ENCODE peak calls at places on chromosomes 13 and 19, in five cellular contexts. W is stimulated activated naive CD4-positive, alpha-beta T cell treated with Interleukin-2 at 50 U/mL for 16 hours; K is myocyte; L is GM03348; Q is hippocampal formation. P is an unnamed sample.
A peak's percentile ranks its signal among the peaks of the same experiment; 100 is the strongest.

GRCh38 chr19:34475026-34475974 is 6.3 kb upstream of the WTIP start:
- DNase-seq in W (no peak), K (peak; percentile 60), L (peak; percentile 79), Q (no peak), P (peak; percentile 36)

GRCh38 chr13:66348745-66349720 is 881.1 kb downstream of the PCDH9 start:
- DNase-seq in W (no peak), K (no peak), L (no peak), Q (peak; percentile 33), P (no peak)

GRCh38 chr13:20940083-20940482 is 37.5 kb upstream of the XPO4 start:
- DNase-seq in W (no peak), K (no peak), L (peak; percentile 58), Q (no peak), P (no peak)

GRCh38 chr13:50524540-50524939 is 319.0 kb downstream of the DLEU7 start:
- DNase-seq in W (no peak), K (no peak), L (no peak), Q (no peak), P (no peak)

GRCh38 chr13:58963321-58963720 is 1200.4 kb downstream of the DIAPH3 start:
- DNase-seq in W (no peak), K (no peak), L (no peak), Q (no peak), P (no peak)

GRCh38 chr13:26011996-26012688 is 39.7 kb downstream of the SHISA2 start:
- DNase-seq in W (peak; percentile 48), K (peak; percentile 29), L (no peak), Q (no peak), P (peak; percentile 26)

GRCh38 chr19:39237200-39238184 is 7.3 kb downstream of the IFNL3 start:
- DNase-seq in W (peak; percentile 38), K (no peak), L (no peak), Q (no peak), P (peak; percentile 24)

GRCh38 chr19:47176627-47177090 is 46.0 kb downstream of the SAE1 start:
- DNase-seq in W (peak; percentile 15), K (peak; percentile 47), L (peak; percentile 60), Q (no peak), P (peak; percentile 55)

GRCh38 chr13:65966991-65967451 is 1263.1 kb downstream of the PCDH9 start:
- DNase-seq in W (no peak), K (peak; percentile 25), L (no peak), Q (no peak), P (no peak)

GRCh38 chr19:6373096-6373812 is 660 bp downstream of the ALKBH7 start:
- DNase-seq in W (peak; percentile 99), K (peak; percentile 97), L (peak; percentile 99), Q (peak; percentile 97), P (peak; percentile 98)

GRCh38 chr19:35710784-35711723 is 6.7 kb downstream of the ZBTB32 start:
- DNase-seq in W (peak; percentile 59), K (no peak), L (no peak), Q (no peak), P (peak; percentile 80)

GRCh38 chr13:69683921-69684663 is 423.5 kb upstream of the ATXN8OS start:
- DNase-seq in W (no peak), K (no peak), L (no peak), Q (no peak), P (no peak)

GRCh38 chr19:16829822-16830289 is 658 bp downstream of the SIN3B start:
- DNase-seq in W (no peak), K (no peak), L (peak; percentile 45), Q (no peak), P (no peak)

GRCh38 chr13:39349391-39349790 is 253.6 kb downstream of the LHFPL6 start:
- DNase-seq in W (no peak), K (no peak), L (no peak), Q (no peak), P (no peak)

GRCh38 chr13:112248909-112249592 is 127.1 kb upstream of the SPACA7 start:
- DNase-seq in W (no peak), K (no peak), L (no peak), Q (no peak), P (no peak)

GRCh38 chr19:55454787-55455243 is 6.6 kb downstream of the ISOC2 start:
- DNase-seq in W (peak; percentile 5), K (peak; percentile 40), L (peak; percentile 66), Q (peak; percentile 11), P (no peak)

GRCh38 chr13:79417741-79418140 is 11.7 kb upstream of the RBM26 start:
- DNase-seq in W (no peak), K (no peak), L (no peak), Q (no peak), P (no peak)

GRCh38 chr13:48731957-48732569 is 78.3 kb downstream of the CYSLTR2 start:
- DNase-seq in W (peak; percentile 42), K (no peak), L (no peak), Q (no peak), P (peak; percentile 30)

GRCh38 chr19:9040131-9040530 is 29.9 kb upstream of the MUC16 start:
- DNase-seq in W (no peak), K (no peak), L (no peak), Q (no peak), P (no peak)

GRCh38 chr13:89375839-89376238 is 1704.7 kb downstream of the SLITRK5 start:
- DNase-seq in W (no peak), K (peak; percentile 51), L (peak; percentile 25), Q (no peak), P (no peak)

GRCh38 chr19:40035996-40036395 is 20.0 kb downstream of the ZNF780B start:
- DNase-seq in W (no peak), K (no peak), L (no peak), Q (no peak), P (no peak)

GRCh38 chr19:1574354-1574753 is 6.2 kb upstream of the MEX3D start:
- DNase-seq in W (no peak), K (no peak), L (no peak), Q (no peak), P (no peak)

GRCh38 chr19:46860846-46861690 is at the start of gene ARHGAP35:
- DNase-seq in W (no peak), K (no peak), L (peak; percentile 95), Q (peak; percentile 72), P (no peak)

GRCh38 chr13:91085127-91085526 is 262.4 kb upstream of the MIR17HG start:
- DNase-seq in W (no peak), K (no peak), L (no peak), Q (no peak), P (no peak)

GRCh38 chr19:40831502-40832430 is 18.5 kb downstream of the CYP2A6 start:
- DNase-seq in W (no peak), K (peak; percentile 92), L (peak; percentile 88), Q (no peak), P (no peak)

GRCh38 chr19:54266133-54266532 is 9.1 kb upstream of the LILRB5 start:
- DNase-seq in W (peak; percentile 57), K (peak; percentile 53), L (peak; percentile 57), Q (no peak), P (peak; percentile 50)

GRCh38 chr19:10870501-10870954 is 825 bp upstream of the CARM1 start:
- DNase-seq in W (no peak), K (no peak), L (no peak), Q (no peak), P (no peak)

GRCh38 chr19:28646629-28647028 is 566.3 kb downstream of the UQCRFS1 start:
- DNase-seq in W (no peak), K (no peak), L (no peak), Q (no peak), P (no peak)

GRCh38 chr13:110394371-110394841 is 87.3 kb downstream of the COL4A2 start:
- DNase-seq in W (no peak), K (no peak), L (no peak), Q (no peak), P (no peak)

GRCh38 chr19:12788682-12789097 is 2.6 kb upstream of the JUNB start:
- DNase-seq in W (peak; percentile 43), K (peak; percentile 93), L (peak; percentile 71), Q (no peak), P (peak; percentile 26)

GRCh38 chr19:46609511-46610412 is 8.6 kb downstream of the CALM3 start:
- DNase-seq in W (no peak), K (no peak), L (no peak), Q (no peak), P (no peak)

GRCh38 chr13:63636231-63636993 is 2220.8 kb upstream of the PCDH20 start:
- DNase-seq in W (no peak), K (no peak), L (peak; percentile 1), Q (no peak), P (no peak)

GRCh38 chr13:95267662-95268369 is 33.4 kb downstream of the ABCC4 start:
- DNase-seq in W (no peak), K (peak; percentile 82), L (peak; percentile 79), Q (no peak), P (no peak)

GRCh38 chr13:74444161-74444571 is 310.0 kb upstream of the KLF12 start:
- DNase-seq in W (no peak), K (no peak), L (no peak), Q (no peak), P (no peak)

GRCh38 chr19:55641376-55642152 is 762 bp downstream of the ZNF580 start:
- DNase-seq in W (peak; percentile 38), K (peak; percentile 34), L (no peak), Q (no peak), P (no peak)

GRCh38 chr13:99071666-99072065 is 93.8 kb upstream of the DOCK9 start:
- DNase-seq in W (no peak), K (no peak), L (no peak), Q (no peak), P (no peak)

GRCh38 chr19:1556639-1557070 is 11.5 kb downstream of the MEX3D start:
- DNase-seq in W (no peak), K (no peak), L (no peak), Q (no peak), P (no peak)

GRCh38 chr13:113874579-113875428 is 10.9 kb upstream of the GAS6 start:
- DNase-seq in W (no peak), K (peak; percentile 68), L (no peak), Q (no peak), P (no peak)